ENCODE peak calls at places on chromosomes 13 and 19, in five cellular contexts. One of them, this sample, is unnamed.

GRCh38 chr19:51724543-51724942 is 752 bp upstream of the HAS1 start:
- DNase-seq in left ventricle myocardium inferior: peak
- DNase-seq in ascending aorta: no peak
- DNase-seq in heart right ventricle: no peak
- DNase-seq in lung: no peak
- DNase-seq in this sample: no peak

GRCh38 chr19:38745316-38745715 is 1.0 kb upstream of the CAPN12 start:
- DNase-seq in left ventricle myocardium inferior: no peak
- DNase-seq in ascending aorta: no peak
- DNase-seq in heart right ventricle: no peak
- DNase-seq in lung: no peak
- DNase-seq in this sample: no peak

GRCh38 chr13:74771964-74772363 is 637.8 kb upstream of the KLF12 start:
- DNase-seq in left ventricle myocardium inferior: no peak
- DNase-seq in ascending aorta: no peak
- DNase-seq in heart right ventricle: no peak
- DNase-seq in lung: no peak
- DNase-seq in this sample: peak

GRCh38 chr13:39035204-39035603 is 2.7 kb downstream of the PROSER1 start:
- DNase-seq in left ventricle myocardium inferior: no peak
- DNase-seq in ascending aorta: no peak
- DNase-seq in heart right ventricle: no peak
- DNase-seq in lung: no peak
- DNase-seq in this sample: no peak

GRCh38 chr19:31938675-31939074 is 406.7 kb upstream of the ZNF507 start:
- DNase-seq in left ventricle myocardium inferior: no peak
- DNase-seq in ascending aorta: no peak
- DNase-seq in heart right ventricle: no peak
- DNase-seq in lung: no peak
- DNase-seq in this sample: no peak

GRCh38 chr13:61286148-61286745 is 129.4 kb downstream of the PCDH20 start:
- DNase-seq in left ventricle myocardium inferior: no peak
- DNase-seq in ascending aorta: no peak
- DNase-seq in heart right ventricle: no peak
- DNase-seq in lung: no peak
- DNase-seq in this sample: no peak

GRCh38 chr13:49444517-49445395 is 682 bp downstream of the SETDB2 start:
- DNase-seq in left ventricle myocardium inferior: no peak
- DNase-seq in ascending aorta: no peak
- DNase-seq in heart right ventricle: no peak
- DNase-seq in lung: no peak
- DNase-seq in this sample: peak

GRCh38 chr19:31262673-31263308 is 86.4 kb downstream of the TSHZ3 start:
- DNase-seq in left ventricle myocardium inferior: no peak
- DNase-seq in ascending aorta: no peak
- DNase-seq in heart right ventricle: no peak
- DNase-seq in lung: no peak
- DNase-seq in this sample: no peak

GRCh38 chr13:22017226-22017625 is 346.4 kb downstream of the FGF9 start:
- DNase-seq in left ventricle myocardium inferior: no peak
- DNase-seq in ascending aorta: no peak
- DNase-seq in heart right ventricle: no peak
- DNase-seq in lung: no peak
- DNase-seq in this sample: no peak

GRCh38 chr13:98998831-98999634 is 21.2 kb upstream of the DOCK9 start:
- DNase-seq in left ventricle myocardium inferior: no peak
- DNase-seq in ascending aorta: no peak
- DNase-seq in heart right ventricle: no peak
- DNase-seq in lung: no peak
- DNase-seq in this sample: no peak

GRCh38 chr13:112670118-112670517 is 19.7 kb upstream of the ATP11A start:
- DNase-seq in left ventricle myocardium inferior: no peak
- DNase-seq in ascending aorta: no peak
- DNase-seq in heart right ventricle: no peak
- DNase-seq in lung: no peak
- DNase-seq in this sample: no peak

GRCh38 chr13:110236831-110237261 is 70.1 kb downstream of the COL4A1 start:
- DNase-seq in left ventricle myocardium inferior: peak
- DNase-seq in ascending aorta: no peak
- DNase-seq in heart right ventricle: peak
- DNase-seq in lung: no peak
- DNase-seq in this sample: no peak

GRCh38 chr19:34480971-34481821 is at the start of gene WTIP:
- DNase-seq in left ventricle myocardium inferior: peak
- DNase-seq in ascending aorta: no peak
- DNase-seq in heart right ventricle: peak
- DNase-seq in lung: peak
- DNase-seq in this sample: peak

GRCh38 chr19:2550431-2551171 is 74.7 kb downstream of the GADD45B start:
- DNase-seq in left ventricle myocardium inferior: peak
- DNase-seq in ascending aorta: no peak
- DNase-seq in heart right ventricle: peak
- DNase-seq in lung: no peak
- DNase-seq in this sample: no peak

GRCh38 chr13:53161231-53161630 is 132.6 kb downstream of the OLFM4 start:
- DNase-seq in left ventricle myocardium inferior: no peak
- DNase-seq in ascending aorta: no peak
- DNase-seq in heart right ventricle: no peak
- DNase-seq in lung: no peak
- DNase-seq in this sample: no peak

GRCh38 chr13:74052402-74052928 is 81.7 kb downstream of the KLF12 start:
- DNase-seq in left ventricle myocardium inferior: no peak
- DNase-seq in ascending aorta: no peak
- DNase-seq in heart right ventricle: no peak
- DNase-seq in lung: no peak
- DNase-seq in this sample: no peak

GRCh38 chr19:48970923-48971395 is 5.8 kb downstream of the FTL start:
- DNase-seq in left ventricle myocardium inferior: peak
- DNase-seq in ascending aorta: no peak
- DNase-seq in heart right ventricle: peak
- DNase-seq in lung: peak
- DNase-seq in this sample: peak

GRCh38 chr19:2462635-2463421 is 6.1 kb upstream of the LMNB2 start:
- DNase-seq in left ventricle myocardium inferior: peak
- DNase-seq in ascending aorta: no peak
- DNase-seq in heart right ventricle: peak
- DNase-seq in lung: peak
- DNase-seq in this sample: peak

GRCh38 chr19:42216653-42217521 is 590 bp downstream of the DEDD2 start:
- DNase-seq in left ventricle myocardium inferior: peak
- DNase-seq in ascending aorta: no peak
- DNase-seq in heart right ventricle: peak
- DNase-seq in lung: no peak
- DNase-seq in this sample: no peak

GRCh38 chr13:32125221-32125621 is 93.6 kb downstream of the FRY start:
- DNase-seq in left ventricle myocardium inferior: no peak
- DNase-seq in ascending aorta: no peak
- DNase-seq in heart right ventricle: peak
- DNase-seq in lung: no peak
- DNase-seq in this sample: no peak

GRCh38 chr19:19805480-19805879 is 16.1 kb downstream of the ZNF506 start:
- DNase-seq in left ventricle myocardium inferior: no peak
- DNase-seq in ascending aorta: no peak
- DNase-seq in heart right ventricle: no peak
- DNase-seq in lung: no peak
- DNase-seq in this sample: no peak

GRCh38 chr19:19627716-19628498 is at the start of gene LPAR2:
- DNase-seq in left ventricle myocardium inferior: no peak
- DNase-seq in ascending aorta: no peak
- DNase-seq in heart right ventricle: no peak
- DNase-seq in lung: peak
- DNase-seq in this sample: peak

GRCh38 chr13:36297600-36298338 is at the start of gene CCDC169:
- DNase-seq in left ventricle myocardium inferior: peak
- DNase-seq in ascending aorta: no peak
- DNase-seq in heart right ventricle: peak
- DNase-seq in lung: peak
- DNase-seq in this sample: peak

DNA sequence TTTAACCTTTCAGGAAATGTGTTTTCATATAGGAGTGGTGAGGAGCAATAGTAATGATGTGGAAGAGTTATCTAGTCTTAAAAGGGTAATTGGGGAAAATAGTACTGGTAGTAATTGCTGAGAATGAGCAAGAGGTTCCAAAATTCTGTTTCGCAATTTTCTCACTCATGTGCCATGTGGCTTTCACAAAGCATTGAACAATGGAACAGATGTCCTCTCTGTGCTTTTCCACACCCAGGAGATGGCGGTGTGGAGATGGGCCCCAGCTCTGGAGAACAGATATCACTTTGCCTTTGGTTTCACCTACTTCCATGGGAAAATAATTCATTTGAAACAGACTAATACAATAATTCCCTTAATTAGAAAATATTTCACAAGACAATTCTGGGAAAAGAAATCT is 170.0 kb upstream of the SLC10A2 start:
- DNase-seq in left ventricle myocardium inferior: no peak
- DNase-seq in ascending aorta: no peak
- DNase-seq in heart right ventricle: no peak
- DNase-seq in lung: no peak
- DNase-seq in this sample: no peak
- TF ChIP-seq CTCF in left ventricle myocardium inferior: no peak
- TF ChIP-seq CTCF in ascending aorta: no peak
- TF ChIP-seq CTCF in heart right ventricle: no peak
- TF ChIP-seq CTCF in lung: no peak
- TF ChIP-seq CTCF in this sample: no peak

GRCh38 chr19:14114439-14114838 is 3.1 kb downstream of the PRKACA start:
- DNase-seq in left ventricle myocardium inferior: no peak
- DNase-seq in ascending aorta: no peak
- DNase-seq in heart right ventricle: no peak
- DNase-seq in lung: no peak
- DNase-seq in this sample: no peak

GRCh38 chr19:14116525-14116917 is 1.0 kb downstream of the PRKACA start:
- DNase-seq in left ventricle myocardium inferior: no peak
- DNase-seq in ascending aorta: no peak
- DNase-seq in heart right ventricle: no peak
- DNase-seq in lung: no peak
- DNase-seq in this sample: no peak

GRCh38 chr19:14114854-14115253 is 2.7 kb downstream of the PRKACA start:
- DNase-seq in left ventricle myocardium inferior: peak
- DNase-seq in ascending aorta: no peak
- DNase-seq in heart right ventricle: peak
- DNase-seq in lung: peak
- DNase-seq in this sample: no peak

GRCh38 chr19:14116918-14117578 is 514 bp downstream of the PRKACA start:
- DNase-seq in left ventricle myocardium inferior: peak
- DNase-seq in ascending aorta: no peak
- DNase-seq in heart right ventricle: peak
- DNase-seq in lung: peak
- DNase-seq in this sample: no peak

GRCh38 chr19:14115761-14116160 is 1.8 kb downstream of the PRKACA start:
- DNase-seq in left ventricle myocardium inferior: no peak
- DNase-seq in ascending aorta: no peak
- DNase-seq in heart right ventricle: no peak
- DNase-seq in lung: no peak
- DNase-seq in this sample: no peak
- H3K27ac ChIP-seq in left ventricle myocardium inferior: peak
- H3K27ac ChIP-seq in ascending aorta: peak
- H3K27ac ChIP-seq in heart right ventricle: peak
- H3K27ac ChIP-seq in lung: peak
- H3K27ac ChIP-seq in this sample: no peak

GRCh38 chr19:27971071-27971470 is 1241.9 kb downstream of the UQCRFS1 start:
- DNase-seq in left ventricle myocardium inferior: no peak
- DNase-seq in ascending aorta: no peak
- DNase-seq in heart right ventricle: no peak
- DNase-seq in lung: no peak
- DNase-seq in this sample: peak

GRCh38 chr19:27975419-27976005 is 1237.4 kb downstream of the UQCRFS1 start:
- DNase-seq in left ventricle myocardium inferior: no peak
- DNase-seq in ascending aorta: no peak
- DNase-seq in heart right ventricle: no peak
- DNase-seq in lung: no peak
- DNase-seq in this sample: no peak

GRCh38 chr19:27971869-27972268 is 1241.1 kb downstream of the UQCRFS1 start:
- DNase-seq in left ventricle myocardium inferior: no peak
- DNase-seq in ascending aorta: no peak
- DNase-seq in heart right ventricle: no peak
- DNase-seq in lung: no peak
- DNase-seq in this sample: no peak

GRCh38 chr19:27972291-27973040 is 1240.5 kb downstream of the UQCRFS1 start:
- DNase-seq in left ventricle myocardium inferior: no peak
- DNase-seq in ascending aorta: no peak
- DNase-seq in heart right ventricle: no peak
- DNase-seq in lung: no peak
- DNase-seq in this sample: no peak

DNA sequence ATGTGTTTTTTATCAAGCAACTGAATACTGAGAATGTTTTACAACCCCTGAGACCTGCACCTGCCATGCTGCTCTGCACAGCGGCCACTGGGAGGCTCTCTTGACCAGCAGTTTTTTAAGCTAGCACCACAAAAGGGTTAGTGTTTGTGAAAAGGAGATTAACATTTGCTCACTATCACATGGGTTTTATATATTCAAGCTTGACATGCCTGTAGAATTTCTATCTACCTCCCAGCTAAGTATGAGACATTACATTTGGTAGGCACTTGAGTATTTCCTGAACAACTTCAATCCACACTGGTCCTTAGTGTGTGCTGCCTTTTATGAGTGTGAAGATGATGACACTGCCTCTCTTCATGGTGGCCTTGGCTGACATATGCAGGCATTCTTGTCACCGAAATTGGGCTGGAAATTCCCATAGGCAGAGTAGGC is 1238.9 kb downstream of the UQCRFS1 start:
- DNase-seq in left ventricle myocardium inferior: no peak
- DNase-seq in ascending aorta: no peak
- DNase-seq in heart right ventricle: no peak
- DNase-seq in lung: no peak
- DNase-seq in this sample: no peak
- TF ChIP-seq CTCF in left ventricle myocardium inferior: peak
- TF ChIP-seq CTCF in ascending aorta: no peak
- TF ChIP-seq CTCF in heart right ventricle: no peak
- TF ChIP-seq CTCF in lung: no peak
- TF ChIP-seq CTCF in this sample: no peak

DNA sequence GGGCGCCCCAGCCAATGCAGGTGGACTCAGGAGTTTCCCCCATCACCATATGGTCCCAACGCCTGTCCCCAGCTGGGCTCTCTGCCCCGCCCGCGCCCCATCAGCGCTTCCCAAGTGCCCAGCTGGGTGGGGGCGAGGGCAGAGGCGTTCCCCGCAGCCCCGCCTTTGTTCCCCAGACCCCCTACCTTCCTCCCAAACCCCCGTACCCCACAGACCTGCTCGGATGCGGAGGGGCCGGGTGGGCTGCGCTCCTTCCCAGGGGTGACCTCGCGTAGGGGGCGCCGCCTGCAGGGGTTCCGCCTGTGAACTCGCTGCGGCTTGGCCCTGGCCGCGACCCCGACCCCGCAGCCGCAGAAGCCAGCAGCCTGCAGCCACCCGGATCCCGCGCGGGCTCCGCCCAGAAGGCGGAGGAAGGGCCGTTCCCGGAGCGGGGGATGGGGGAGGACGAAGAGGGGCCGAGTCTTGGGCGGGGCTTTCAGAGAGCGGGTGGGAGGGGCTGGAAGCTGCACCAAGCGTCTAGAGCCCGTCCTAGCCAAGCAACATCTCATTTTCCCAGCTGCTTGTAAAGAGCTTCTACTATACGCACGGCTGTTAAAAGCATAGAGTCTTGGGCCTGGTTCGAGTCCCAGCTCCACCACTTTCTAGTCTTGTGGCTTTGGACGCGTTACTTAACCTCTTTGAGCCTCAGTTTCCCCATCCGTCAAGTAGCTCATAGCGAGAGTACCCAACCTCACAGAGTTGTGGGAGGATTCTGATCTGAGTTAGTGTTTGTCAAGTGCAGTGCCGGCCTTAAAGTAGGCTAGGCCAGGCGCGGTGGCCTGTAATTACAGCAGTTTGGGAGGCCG is at the start of gene RAB3D:
- DNase-seq in left ventricle myocardium inferior: peak
- DNase-seq in ascending aorta: peak
- DNase-seq in heart right ventricle: peak
- DNase-seq in lung: peak
- DNase-seq in this sample: peak
- H3K27ac ChIP-seq in left ventricle myocardium inferior: peak
- H3K27ac ChIP-seq in ascending aorta: peak
- H3K27ac ChIP-seq in heart right ventricle: peak
- H3K27ac ChIP-seq in lung: peak
- H3K27ac ChIP-seq in this sample: peak